ENCODE peak calls at places on chromosomes 16 and 17, in eight cellular contexts. N is psoas muscle, R is pancreas, M is sigmoid colon, X is right cardiac atrium, I is hepatocyte, Q is esophagus muscularis mucosa, A is GM23338. W is an unnamed sample.

GRCh38 chr17:65078441-65079160 is 22.1 kb upstream of the GNA13 start:
- DNase-seq in N (no peak), R (no peak), M (peak; percentile 74), X (no peak), I (no peak), Q (no peak), A (no peak), W (no peak)

GRCh38 chr17:63429766-63430165 is 16.3 kb downstream of the CYB561 start:
- DNase-seq in N (no peak), R (no peak), M (peak; percentile 41), X (no peak), I (no peak), Q (no peak), A (no peak), W (no peak)

GRCh38 chr16:80938035-80938927 is 68.4 kb downstream of the CMC2 start:
- DNase-seq in N (peak; percentile 63), R (peak; percentile 22), M (peak; percentile 88), X (peak; percentile 60), I (peak; percentile 73), Q (no peak), A (peak; percentile 70), W (no peak)

GRCh38 chr17:63786117-63786516 is 12.1 kb downstream of the DDX42 start:
- DNase-seq in N (no peak), R (no peak), M (no peak), X (no peak), I (no peak), Q (no peak), A (no peak), W (no peak)

GRCh38 chr16:68784226-68784625 is 47.1 kb downstream of the CDH1 start:
- DNase-seq in N (no peak), R (no peak), M (no peak), X (no peak), I (no peak), Q (no peak), A (no peak), W (no peak)

GRCh38 chr16:78816499-78817441 is 717.3 kb downstream of the WWOX start:
- DNase-seq in N (peak; percentile 53), R (peak; percentile 60), M (peak; percentile 83), X (no peak), I (peak; percentile 40), Q (no peak), A (no peak), W (no peak)

GRCh38 chr17:47684025-47684424 is 9.9 kb upstream of the TBKBP1 start:
- DNase-seq in N (no peak), R (no peak), M (no peak), X (no peak), I (no peak), Q (no peak), A (no peak), W (no peak)

GRCh38 chr16:85313541-85314208 is 201.4 kb upstream of the CIBAR2 start:
- DNase-seq in N (no peak), R (no peak), M (no peak), X (peak; percentile 86), I (no peak), Q (no peak), A (no peak), W (no peak)

GRCh38 chr16:86891121-86891520 is 312.8 kb downstream of the FOXL1 start:
- DNase-seq in N (no peak), R (no peak), M (no peak), X (no peak), I (no peak), Q (no peak), A (no peak), W (no peak)

GRCh38 chr17:4815043-4815675 is 8.2 kb downstream of the PLD2 start:
- DNase-seq in N (peak; percentile 19), R (no peak), M (no peak), X (no peak), I (no peak), Q (no peak), A (peak; percentile 74), W (no peak)

GRCh38 chr16:21203155-21203797 is 8.1 kb downstream of the ZP2 start:
- DNase-seq in N (no peak), R (no peak), M (no peak), X (no peak), I (no peak), Q (no peak), A (no peak), W (no peak)

GRCh38 chr16:75256871-75257343 is 5.5 kb upstream of the BCAR1 start:
- DNase-seq in N (peak; percentile 59), R (no peak), M (peak; percentile 75), X (peak; percentile 74), I (peak; percentile 72), Q (no peak), A (no peak), W (no peak)

GRCh38 chr16:57118461-57119084 is 26.2 kb downstream of the CPNE2 start:
- DNase-seq in N (no peak), R (no peak), M (no peak), X (no peak), I (no peak), Q (no peak), A (no peak), W (no peak)

GRCh38 chr16:65120811-65121721 is 797 bp downstream of the CDH11 start:
- DNase-seq in N (peak; percentile 55), R (no peak), M (peak; percentile 72), X (peak; percentile 73), I (peak; percentile 28), Q (no peak), A (peak; percentile 53), W (no peak)

GRCh38 chr17:73467651-73468050 is 155.8 kb upstream of the CDC42EP4 start:
- DNase-seq in N (no peak), R (no peak), M (no peak), X (no peak), I (no peak), Q (no peak), A (no peak), W (no peak)

GRCh38 chr17:59619313-59620063 is at the start of gene CLTC:
- DNase-seq in N (peak; percentile 96), R (peak; percentile 93), M (peak; percentile 97), X (peak; percentile 96), I (peak; percentile 96), Q (peak; percentile 98), A (peak; percentile 96), W (peak; percentile 81)

GRCh38 chr17:59618894-59619312 is 792 bp upstream of the CLTC start:
- DNase-seq in N (no peak), R (no peak), M (no peak), X (no peak), I (peak; percentile 96), Q (no peak), A (peak; percentile 92), W (no peak)

GRCh38 chr17:59620064-59620359 is 317 bp downstream of the CLTC start:
- DNase-seq in N (no peak), R (no peak), M (no peak), X (no peak), I (no peak), Q (no peak), A (no peak), W (no peak)

GRCh38 chr17:59621771-59622170 is 2.1 kb downstream of the CLTC start:
- DNase-seq in N (no peak), R (no peak), M (no peak), X (no peak), I (no peak), Q (no peak), A (no peak), W (no peak)

DNA sequence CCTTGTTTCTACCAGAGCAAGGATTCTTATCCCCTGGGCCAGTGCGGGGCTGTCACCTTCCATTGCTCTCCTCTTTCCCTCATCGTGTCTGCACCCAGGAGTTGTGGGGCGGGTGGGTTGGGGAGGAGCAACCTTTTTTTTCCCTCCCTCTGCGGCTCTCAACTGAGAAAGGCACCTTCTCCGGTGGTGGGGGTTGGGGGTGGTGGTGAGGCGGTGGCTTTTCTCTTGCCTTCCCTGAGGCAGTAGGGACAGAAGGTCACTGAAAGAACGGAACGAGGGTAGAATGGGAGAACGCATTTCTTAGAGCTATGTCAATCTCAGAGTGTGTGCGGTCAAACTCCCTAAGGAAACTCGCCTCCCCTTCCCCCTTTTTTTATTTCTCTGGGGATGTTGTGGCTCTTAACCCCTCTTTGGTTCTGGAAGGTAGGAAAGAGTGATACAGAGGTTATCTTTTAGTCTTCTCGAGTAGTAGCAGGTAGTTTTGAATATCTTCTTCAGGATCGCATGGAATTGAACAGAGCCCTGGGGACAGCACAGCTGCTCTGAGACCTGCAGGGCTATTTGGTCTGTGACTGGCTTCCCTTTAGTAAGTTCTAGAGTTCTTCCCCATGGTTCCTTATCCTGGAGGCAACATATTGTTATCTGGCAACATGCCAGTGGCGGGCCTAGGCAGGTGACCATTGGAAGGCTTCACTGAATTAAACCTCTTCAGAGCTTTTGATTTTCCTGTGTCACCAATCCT is 994 bp downstream of the CLTC start:
- DNase-seq in N (no peak), R (peak; percentile 54), M (peak; percentile 73), X (no peak), I (peak; percentile 64), Q (no peak), A (peak; percentile 50), W (no peak)
- H3K4me1 ChIP-seq in N (peaks cover 42% of the 10 kb centered on the region), R (peaks cover 8% of the 10 kb centered on the region), M (peaks cover 59% of the 10 kb centered on the region), X (peaks cover 2% of the 10 kb centered on the region), I (peaks cover 40% of the 10 kb centered on the region), Q (peaks cover 60% of the 10 kb centered on the region), A (peaks cover 28% of the 10 kb centered on the region), W (peaks cover 30% of the 10 kb centered on the region)

DNA sequence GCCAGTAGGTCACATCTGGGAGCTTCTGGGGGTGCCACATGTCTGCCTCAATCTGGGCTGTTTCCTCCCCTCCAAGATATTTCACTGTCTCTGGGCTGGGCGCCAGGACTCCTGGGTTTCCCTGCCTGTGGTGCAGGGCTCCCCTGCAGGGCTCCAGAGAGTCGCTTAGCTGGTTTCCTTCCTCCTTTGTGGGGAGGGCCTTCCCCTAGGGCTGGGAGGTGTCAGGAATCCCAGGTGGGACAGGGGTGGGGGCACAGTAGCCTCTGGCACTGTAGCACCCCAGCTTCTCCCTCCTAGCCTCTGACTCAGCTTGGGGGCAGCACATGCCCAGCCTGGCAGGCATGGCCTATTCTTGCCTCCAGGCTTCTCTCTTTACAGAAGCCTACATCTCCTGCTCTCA is 2.6 kb downstream of the RARA start:
- DNase-seq in N (peak; percentile 88), R (no peak), M (peak; percentile 87), X (peak; percentile 88), I (no peak), Q (no peak), A (no peak), W (no peak)
- H3K4me1 ChIP-seq in N (peaks cover 91% of the 10 kb centered on the region), R (peaks cover 13% of the 10 kb centered on the region), M (peaks cover 100% of the 10 kb centered on the region), X (peaks cover 47% of the 10 kb centered on the region), I (peaks cover 86% of the 10 kb centered on the region), Q (peaks cover 100% of the 10 kb centered on the region), A (peaks cover 50% of the 10 kb centered on the region), W (peaks cover 92% of the 10 kb centered on the region)

GRCh38 chr17:50276588-50277356 is 2.5 kb downstream of the TMEM92 start:
- DNase-seq in N (peak; percentile 12), R (no peak), M (no peak), X (no peak), I (no peak), Q (no peak), A (peak; percentile 45), W (no peak)
- H3K4me1 ChIP-seq in N (no peaks in the 10 kb centered on the region), R (no peaks in the 10 kb centered on the region), M (peaks cover 19% of the 10 kb centered on the region), X (no peaks in the 10 kb centered on the region), I (peaks cover 34% of the 10 kb centered on the region), Q (peaks cover 29% of the 10 kb centered on the region), A (peaks cover 54% of the 10 kb centered on the region), W (peaks cover 11% of the 10 kb centered on the region)

DNA sequence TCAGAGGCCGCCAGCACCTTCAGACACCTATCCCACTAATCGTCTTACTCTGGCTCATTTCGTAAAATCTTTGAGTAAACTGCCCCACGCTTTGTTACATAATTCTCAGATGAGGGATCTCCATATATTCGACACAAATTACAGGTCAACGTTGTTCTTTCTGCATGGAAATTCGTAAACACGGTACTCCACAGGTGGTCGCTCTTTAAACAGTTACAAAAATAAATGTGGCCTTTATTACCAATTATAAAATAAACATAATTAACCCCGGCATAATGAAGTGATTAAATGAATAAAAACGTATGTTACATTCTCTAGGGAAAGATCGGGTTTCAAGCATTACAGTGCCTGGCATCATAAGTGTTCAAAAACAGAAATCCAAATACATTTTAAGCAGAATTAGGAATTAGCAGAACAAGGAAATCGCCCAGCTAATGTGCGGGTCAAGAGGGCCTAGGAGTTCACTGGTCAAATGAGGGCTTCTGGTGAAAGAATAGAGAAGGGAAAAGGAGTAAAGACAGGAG is 943 bp upstream of the PIP4K2B start:
- DNase-seq in N (no peak), R (no peak), M (no peak), X (no peak), I (no peak), Q (no peak), A (peak; percentile 11), W (no peak)
- H3K4me1 ChIP-seq in N (peaks cover 29% of the 10 kb centered on the region), R (peaks cover 6% of the 10 kb centered on the region), M (peaks cover 38% of the 10 kb centered on the region), X (peaks cover 9% of the 10 kb centered on the region), I (peaks cover 22% of the 10 kb centered on the region), Q (peaks cover 40% of the 10 kb centered on the region), A (peaks cover 16% of the 10 kb centered on the region), W (peaks cover 17% of the 10 kb centered on the region)

W was measured in Panc1.